ENCODE peak calls at places on chromosomes 3 and 15, in nine cellular contexts. One of them, this sample, is unnamed.
A peak's percentile ranks its signal among the peaks of the same experiment; 100 is the strongest.

GRCh38 chr15:74815121-74815933 is 2.7 kb downstream of the LMAN1L start:
- DNase-seq in amniotic stem cell: no peak
- DNase-seq in caudate nucleus: no peak
- DNase-seq in ovary: no peak
- DNase-seq in GM04504: no peak
- DNase-seq in naive thymus-derived CD4-positive, alpha-beta T cell: no peak
- DNase-seq in activated CD4-positive, alpha-beta T cell treated with anti-CD3 and anti-CD28 coated beads for 24 hours: no peak
- DNase-seq in NCI-H345: no peak
- DNase-seq in CD4-positive, CD25-positive, alpha-beta regulatory T cell: no peak
- DNase-seq in this sample: peak; percentile 30

GRCh38 chr3:177778633-177779032 is 581.4 kb upstream of the TBL1XR1 start:
- DNase-seq in CD4-positive, CD25-positive, alpha-beta regulatory T cell: no peak
- DNase-seq in naive thymus-derived CD4-positive, alpha-beta T cell: no peak
- DNase-seq in GM04504: no peak
- DNase-seq in activated CD4-positive, alpha-beta T cell treated with anti-CD3 and anti-CD28 coated beads for 24 hours: no peak
- DNase-seq in caudate nucleus: no peak
- DNase-seq in amniotic stem cell: no peak
- DNase-seq in NCI-H345: no peak
- DNase-seq in ovary: no peak
- DNase-seq in this sample: no peak

GRCh38 chr3:45545476-45545875 is 49.1 kb upstream of the LIMD1 start:
- DNase-seq in activated CD4-positive, alpha-beta T cell treated with anti-CD3 and anti-CD28 coated beads for 24 hours: no peak
- DNase-seq in ovary: no peak
- DNase-seq in caudate nucleus: peak; percentile 65
- DNase-seq in GM04504: no peak
- DNase-seq in naive thymus-derived CD4-positive, alpha-beta T cell: no peak
- DNase-seq in NCI-H345: no peak
- DNase-seq in amniotic stem cell: no peak
- DNase-seq in CD4-positive, CD25-positive, alpha-beta regulatory T cell: no peak
- DNase-seq in this sample: peak; percentile 89

GRCh38 chr3:115899050-115899449 is 275.7 kb downstream of the GAP43 start:
- DNase-seq in CD4-positive, CD25-positive, alpha-beta regulatory T cell: no peak
- DNase-seq in activated CD4-positive, alpha-beta T cell treated with anti-CD3 and anti-CD28 coated beads for 24 hours: no peak
- DNase-seq in ovary: no peak
- DNase-seq in GM04504: no peak
- DNase-seq in amniotic stem cell: no peak
- DNase-seq in naive thymus-derived CD4-positive, alpha-beta T cell: no peak
- DNase-seq in caudate nucleus: no peak
- DNase-seq in NCI-H345: no peak
- DNase-seq in this sample: no peak

GRCh38 chr15:98506711-98507110 is 141.6 kb upstream of the IGF1R start:
- DNase-seq in amniotic stem cell: no peak
- DNase-seq in CD4-positive, CD25-positive, alpha-beta regulatory T cell: no peak
- DNase-seq in ovary: no peak
- DNase-seq in activated CD4-positive, alpha-beta T cell treated with anti-CD3 and anti-CD28 coated beads for 24 hours: no peak
- DNase-seq in NCI-H345: no peak
- DNase-seq in caudate nucleus: no peak
- DNase-seq in GM04504: no peak
- DNase-seq in naive thymus-derived CD4-positive, alpha-beta T cell: no peak
- DNase-seq in this sample: no peak

GRCh38 chr3:28234454-28234853 is 7.0 kb upstream of the CMC1 start:
- DNase-seq in CD4-positive, CD25-positive, alpha-beta regulatory T cell: no peak
- DNase-seq in activated CD4-positive, alpha-beta T cell treated with anti-CD3 and anti-CD28 coated beads for 24 hours: no peak
- DNase-seq in naive thymus-derived CD4-positive, alpha-beta T cell: no peak
- DNase-seq in ovary: no peak
- DNase-seq in GM04504: no peak
- DNase-seq in NCI-H345: no peak
- DNase-seq in caudate nucleus: no peak
- DNase-seq in amniotic stem cell: no peak
- DNase-seq in this sample: no peak

GRCh38 chr3:106619-107018 is 89.9 kb upstream of the CHL1 start:
- DNase-seq in NCI-H345: peak; percentile 26
- DNase-seq in CD4-positive, CD25-positive, alpha-beta regulatory T cell: no peak
- DNase-seq in GM04504: no peak
- DNase-seq in caudate nucleus: no peak
- DNase-seq in amniotic stem cell: no peak
- DNase-seq in activated CD4-positive, alpha-beta T cell treated with anti-CD3 and anti-CD28 coated beads for 24 hours: no peak
- DNase-seq in naive thymus-derived CD4-positive, alpha-beta T cell: no peak
- DNase-seq in ovary: no peak
- DNase-seq in this sample: no peak

GRCh38 chr3:118476885-118477618 is 557.6 kb downstream of the IGSF11 start:
- DNase-seq in caudate nucleus: no peak
- DNase-seq in CD4-positive, CD25-positive, alpha-beta regulatory T cell: no peak
- DNase-seq in ovary: no peak
- DNase-seq in GM04504: no peak
- DNase-seq in naive thymus-derived CD4-positive, alpha-beta T cell: no peak
- DNase-seq in NCI-H345: no peak
- DNase-seq in amniotic stem cell: no peak
- DNase-seq in activated CD4-positive, alpha-beta T cell treated with anti-CD3 and anti-CD28 coated beads for 24 hours: no peak
- DNase-seq in this sample: no peak

GRCh38 chr3:102074951-102075350 is 225.6 kb downstream of the NFKBIZ start:
- DNase-seq in amniotic stem cell: no peak
- DNase-seq in naive thymus-derived CD4-positive, alpha-beta T cell: no peak
- DNase-seq in caudate nucleus: no peak
- DNase-seq in activated CD4-positive, alpha-beta T cell treated with anti-CD3 and anti-CD28 coated beads for 24 hours: no peak
- DNase-seq in ovary: no peak
- DNase-seq in CD4-positive, CD25-positive, alpha-beta regulatory T cell: no peak
- DNase-seq in NCI-H345: no peak
- DNase-seq in GM04504: no peak
- DNase-seq in this sample: no peak

GRCh38 chr3:195394700-195395099 is 48.1 kb downstream of the ACAP2 start:
- DNase-seq in naive thymus-derived CD4-positive, alpha-beta T cell: no peak
- DNase-seq in GM04504: no peak
- DNase-seq in caudate nucleus: no peak
- DNase-seq in CD4-positive, CD25-positive, alpha-beta regulatory T cell: no peak
- DNase-seq in ovary: no peak
- DNase-seq in amniotic stem cell: no peak
- DNase-seq in activated CD4-positive, alpha-beta T cell treated with anti-CD3 and anti-CD28 coated beads for 24 hours: no peak
- DNase-seq in NCI-H345: no peak
- DNase-seq in this sample: no peak

GRCh38 chr15:41513282-41514227 is at the start of gene LTK:
- DNase-seq in NCI-H345: no peak
- DNase-seq in CD4-positive, CD25-positive, alpha-beta regulatory T cell: no peak
- DNase-seq in activated CD4-positive, alpha-beta T cell treated with anti-CD3 and anti-CD28 coated beads for 24 hours: no peak
- DNase-seq in ovary: no peak
- DNase-seq in amniotic stem cell: no peak
- DNase-seq in GM04504: no peak
- DNase-seq in caudate nucleus: no peak
- DNase-seq in naive thymus-derived CD4-positive, alpha-beta T cell: no peak
- DNase-seq in this sample: no peak

This sample was measured in substantia nigra.